ENCODE peak calls at places on chromosome 12, in six cellular contexts. A, J, H, V, L and R are unnamed samples.

GRCh38 chr12:50120521-50120920 is 8.5 kb downstream of the COX14 start:
- DNase-seq in A (no peak), J (no peak), H (no peak), V (no peak), L (no peak), R (no peak)

GRCh38 chr12:48572326-48572725 is 2.5 kb upstream of the LALBA start:
- DNase-seq in A (no peak), J (no peak), H (no peak), V (no peak), L (no peak), R (no peak)

GRCh38 chr12:92487138-92487485 is 215.7 kb upstream of the PLEKHG7 start:
- DNase-seq in A (no peak), J (no peak), H (no peak), V (no peak), L (no peak), R (no peak)

GRCh38 chr12:49019120-49019430 is 499 bp upstream of the PRKAG1 start:
- DNase-seq in A (no peak), J (no peak), H (no peak), V (no peak), L (no peak), R (no peak)

GRCh38 chr12:2853626-2854025 is 3.2 kb downstream of the TEX52 start:
- DNase-seq in A (peak; percentile 92), J (peak; percentile 81), H (peak; percentile 76), V (no peak), L (peak; percentile 95), R (no peak)

GRCh38 chr12:66103011-66103913 is 27.3 kb downstream of the LLPH start:
- DNase-seq in A (peak; percentile 33), J (no peak), H (no peak), V (no peak), L (no peak), R (no peak)

GRCh38 chr12:26469801-26470200 is 274.4 kb downstream of the SSPN start:
- DNase-seq in A (peak; percentile 61), J (no peak), H (no peak), V (no peak), L (no peak), R (no peak)

GRCh38 chr12:1611775-1612174 is 17.3 kb upstream of the WNT5B start:
- DNase-seq in A (peak; percentile 95), J (no peak), H (no peak), V (no peak), L (no peak), R (no peak)

GRCh38 chr12:21301-22189 is 45.0 kb upstream of the IQSEC3 start:
- DNase-seq in A (no peak), J (no peak), H (no peak), V (peak; percentile 6), L (no peak), R (no peak)

GRCh38 chr12:104280703-104281458 is 22.7 kb upstream of the EID3 start:
- DNase-seq in A (peak; percentile 92), J (peak; percentile 70), H (no peak), V (no peak), L (no peak), R (no peak)

GRCh38 chr12:71060426-71060825 is 97.4 kb downstream of the TSPAN8 start:
- DNase-seq in A (no peak), J (no peak), H (no peak), V (no peak), L (no peak), R (no peak)

GRCh38 chr12:118377891-118378470 is 1.6 kb downstream of the SUDS3 start:
- DNase-seq in A (peak; percentile 71), J (peak; percentile 38), H (peak; percentile 72), V (peak; percentile 32), L (peak; percentile 86), R (peak; percentile 74)

GRCh38 chr12:46209165-46209564 is 59.7 kb downstream of the SLC38A1 start:
- DNase-seq in A (peak; percentile 66), J (no peak), H (no peak), V (no peak), L (no peak), R (no peak)

GRCh38 chr12:124375789-124376175 is 80.9 kb downstream of the RFLNA start:
- DNase-seq in A (no peak), J (no peak), H (no peak), V (no peak), L (no peak), R (no peak)

GRCh38 chr12:108875682-108876361 is 4.1 kb upstream of the DAO start:
- DNase-seq in A (peak; percentile 38), J (no peak), H (no peak), V (peak; percentile 10), L (no peak), R (no peak)

GRCh38 chr12:47124451-47124850 is 44.7 kb upstream of the AMIGO2 start:
- DNase-seq in A (peak; percentile 50), J (no peak), H (no peak), V (no peak), L (no peak), R (no peak)

GRCh38 chr12:30925607-30926242 is 823 bp upstream of the TSPAN11 start:
- DNase-seq in A (no peak), J (no peak), H (no peak), V (no peak), L (no peak), R (no peak)

GRCh38 chr12:12024958-12025682 is 45.6 kb upstream of the BCL2L14 start:
- DNase-seq in A (no peak), J (no peak), H (peak; percentile 74), V (peak; percentile 89), L (no peak), R (peak; percentile 69)

GRCh38 chr12:93153321-93153720 is 224.2 kb upstream of the EEA1 start:
- DNase-seq in A (peak; percentile 58), J (no peak), H (no peak), V (no peak), L (no peak), R (no peak)

GRCh38 chr12:103858953-103859601 is 18.0 kb upstream of the NT5DC3 start:
- DNase-seq in A (peak; percentile 97), J (peak; percentile 77), H (peak; percentile 81), V (no peak), L (peak; percentile 88), R (no peak)

GRCh38 chr12:51371295-51371953 is 19.8 kb downstream of the GALNT6 start:
- DNase-seq in A (peak; percentile 98), J (peak; percentile 92), H (peak; percentile 15), V (no peak), L (peak; percentile 90), R (no peak)

GRCh38 chr12:24948816-24949722 is at the start of gene BCAT1:
- DNase-seq in A (peak; percentile 92), J (peak; percentile 72), H (peak; percentile 56), V (peak; percentile 30), L (peak; percentile 92), R (peak; percentile 11)

DNA sequence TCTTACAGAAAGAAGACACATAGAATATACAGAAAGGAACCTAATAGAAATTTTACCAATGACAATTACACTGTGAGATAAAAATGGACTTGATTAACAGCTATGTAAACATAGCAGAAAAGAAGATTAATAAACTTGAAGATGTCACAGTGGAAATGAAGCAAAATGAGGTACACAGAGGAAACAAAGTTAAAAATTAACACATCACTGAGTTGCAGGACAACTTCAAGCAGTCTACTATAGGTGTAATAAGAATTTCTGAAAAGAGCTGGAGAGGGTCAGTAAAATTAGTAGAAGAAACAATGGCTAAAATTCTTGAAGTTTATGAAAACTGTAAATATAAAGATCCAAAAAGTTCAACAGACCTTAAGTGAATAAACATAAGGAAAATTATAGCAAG is 738.7 kb downstream of the C12orf50 start:
- DNase-seq in A (no peak), J (no peak), H (no peak), V (no peak), L (no peak), R (no peak)
- H3K9me3 ChIP-seq in A (no peaks in the 10 kb centered on the region), J (no peaks in the 10 kb centered on the region), H (no peaks in the 10 kb centered on the region), V (no peaks in the 10 kb centered on the region), L (no peaks in the 10 kb centered on the region), R (no peaks in the 10 kb centered on the region)

GRCh38 chr12:19855876-19856275 is 416.6 kb downstream of the AEBP2 start:
- DNase-seq in A (no peak), J (no peak), H (no peak), V (no peak), L (no peak), R (no peak)

GRCh38 chr12:19856389-19856788 is 417.1 kb downstream of the AEBP2 start:
- DNase-seq in A (peak; percentile 26), J (no peak), H (no peak), V (no peak), L (no peak), R (no peak)

GRCh38 chr12:19852100-19852855 is 413.0 kb downstream of the AEBP2 start:
- DNase-seq in A (no peak), J (no peak), H (no peak), V (no peak), L (no peak), R (no peak)

DNA sequence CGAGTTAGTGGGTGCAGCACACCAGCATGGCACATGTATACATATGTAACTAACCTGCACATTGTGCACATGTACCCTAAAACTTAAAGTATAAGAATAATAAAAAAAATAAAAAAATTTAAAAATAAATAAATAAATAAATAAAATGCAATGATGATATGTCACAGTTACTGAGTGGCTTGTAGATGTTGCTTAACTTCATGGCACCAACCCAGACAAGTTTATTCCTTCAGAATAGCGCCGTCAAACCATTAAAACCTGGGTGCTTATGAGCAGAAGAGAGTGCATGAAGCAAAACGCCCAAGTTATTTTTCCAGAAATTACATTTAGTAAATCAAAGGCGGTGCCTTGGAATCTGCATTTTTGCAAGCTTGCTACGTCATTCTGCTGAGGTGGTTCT is 417.9 kb downstream of the AEBP2 start:
- DNase-seq in A (no peak), J (no peak), H (no peak), V (no peak), L (no peak), R (no peak)
- H3K27ac ChIP-seq in A (no peak overlapping the region), J (no peak overlapping the region), H (peak overlapping the region; percentile 65), V (no peak overlapping the region), L (peak overlapping the region; percentile 95), R (no peak overlapping the region)

GRCh38 chr12:54723653-54724256 is 75.6 kb upstream of the DCD start:
- DNase-seq in A (peak; percentile 43), J (no peak), H (no peak), V (peak; percentile 64), L (no peak), R (peak; percentile 38)

GRCh38 chr12:54725233-54725843 is 77.2 kb upstream of the DCD start:
- DNase-seq in A (peak; percentile 54), J (no peak), H (no peak), V (peak; percentile 55), L (no peak), R (no peak)

GRCh38 chr12:54716284-54716683 is 68.1 kb upstream of the DCD start:
- DNase-seq in A (peak; percentile 13), J (no peak), H (no peak), V (no peak), L (no peak), R (no peak)

GRCh38 chr12:54721312-54721711 is 73.1 kb upstream of the DCD start:
- DNase-seq in A (no peak), J (no peak), H (no peak), V (no peak), L (no peak), R (no peak)

GRCh38 chr12:54719691-54720090 is 71.5 kb upstream of the DCD start:
- DNase-seq in A (no peak), J (no peak), H (no peak), V (peak; percentile 39), L (no peak), R (no peak)
- H3K4me3 ChIP-seq in A (no peak overlapping the region), J (no peak overlapping the region), H (no peak overlapping the region), V (no peak overlapping the region), L (no peak overlapping the region), R (no peak overlapping the region)

GRCh38 chr12:100608776-100609175 is 35.3 kb downstream of the GAS2L3 start:
- DNase-seq in A (no peak), J (peak; percentile 19), H (no peak), V (no peak), L (no peak), R (no peak)

GRCh38 chr12:100612557-100612956 is 39.1 kb downstream of the GAS2L3 start:
- DNase-seq in A (no peak), J (no peak), H (peak; percentile 79), V (no peak), L (no peak), R (no peak)

GRCh38 chr12:100611031-100611430 is 37.5 kb downstream of the GAS2L3 start:
- DNase-seq in A (peak; percentile 10), J (no peak), H (no peak), V (no peak), L (no peak), R (no peak)
- H3K9me3 ChIP-seq in A (no peaks in the 10 kb centered on the region), J (no peaks in the 10 kb centered on the region), H (no peaks in the 10 kb centered on the region), V (no peaks in the 10 kb centered on the region), L (no peaks in the 10 kb centered on the region), R (no peaks in the 10 kb centered on the region)